ENCODE peak calls at places on chromosomes 3 and 15, in eight cellular contexts. Q is left ventricle myocardium inferior, L is prostate gland, W is uterus, J is stomach, R is SJSA1, Y is HL-60, F is foreskin keratinocyte. U is an unnamed sample.

GRCh38 chr15:37095197-37095992 is 5.0 kb downstream of the MEIS2 start:
- DNase-seq in Q (peak; percentile 38), L (no peak), W (peak; percentile 39), J (no peak), R (no peak), Y (no peak), F (peak; percentile 44), U (no peak)

GRCh38 chr3:149494022-149494758 is 19.7 kb downstream of the TM4SF4 start:
- DNase-seq in Q (no peak), L (peak; percentile 38), W (peak; percentile 60), J (peak; percentile 77), R (peak; percentile 66), Y (peak; percentile 59), F (no peak), U (peak; percentile 44)

GRCh38 chr3:195905970-195906864 is 2.1 kb downstream of the TNK2 start:
- DNase-seq in Q (no peak), L (peak; percentile 58), W (no peak), J (no peak), R (no peak), Y (no peak), F (peak; percentile 48), U (peak; percentile 84)

GRCh38 chr3:153111056-153111455 is 51.0 kb upstream of the RAP2B start:
- DNase-seq in Q (no peak), L (no peak), W (no peak), J (no peak), R (no peak), Y (no peak), F (no peak), U (no peak)

GRCh38 chr3:191869738-191870418 is 408.9 kb downstream of the PYDC2 start:
- DNase-seq in Q (no peak), L (no peak), W (no peak), J (no peak), R (no peak), Y (no peak), F (no peak), U (no peak)

GRCh38 chr3:133894334-133895207 is 1.1 kb downstream of the RAB6B start:
- DNase-seq in Q (no peak), L (no peak), W (no peak), J (no peak), R (no peak), Y (no peak), F (no peak), U (no peak)

GRCh38 chr15:56950979-56951378 is 32.5 kb downstream of the TCF12 start:
- DNase-seq in Q (no peak), L (no peak), W (no peak), J (no peak), R (no peak), Y (no peak), F (no peak), U (no peak)

GRCh38 chr3:178036745-178037144 is 499.5 kb upstream of the KCNMB2 start:
- DNase-seq in Q (no peak), L (no peak), W (no peak), J (no peak), R (no peak), Y (no peak), F (no peak), U (no peak)

GRCh38 chr3:150725548-150725947 is 21.8 kb upstream of the ERICH6 start:
- DNase-seq in Q (no peak), L (no peak), W (no peak), J (peak; percentile 60), R (no peak), Y (no peak), F (peak; percentile 72), U (peak; percentile 83)

GRCh38 chr3:150721285-150722130 is 17.8 kb upstream of the ERICH6 start:
- DNase-seq in Q (no peak), L (no peak), W (no peak), J (no peak), R (no peak), Y (peak; percentile 30), F (peak; percentile 57), U (peak; percentile 69)

GRCh38 chr3:150720444-150720843 is 16.7 kb upstream of the ERICH6 start:
- DNase-seq in Q (no peak), L (no peak), W (no peak), J (no peak), R (no peak), Y (no peak), F (no peak), U (no peak)

GRCh38 chr3:150722267-150722666 is 18.5 kb upstream of the ERICH6 start:
- DNase-seq in Q (no peak), L (no peak), W (no peak), J (no peak), R (no peak), Y (no peak), F (no peak), U (no peak)

GRCh38 chr3:150723946-150724345 is 20.2 kb upstream of the ERICH6 start:
- DNase-seq in Q (no peak), L (no peak), W (no peak), J (no peak), R (no peak), Y (no peak), F (no peak), U (no peak)
- H3K27me3 ChIP-seq in Q (no peaks in the 10 kb centered on the region), L (no peaks in the 10 kb centered on the region), W (no peaks in the 10 kb centered on the region), J (no peaks in the 10 kb centered on the region), R (no peaks in the 10 kb centered on the region), Y (no peaks in the 10 kb centered on the region), F (no peaks in the 10 kb centered on the region), U (no peaks in the 10 kb centered on the region)

GRCh38 chr15:50224606-50225005 is 40.9 kb downstream of the HDC start:
- DNase-seq in Q (no peak), L (no peak), W (no peak), J (no peak), R (no peak), Y (no peak), F (no peak), U (peak; percentile 13)
- H3K27me3 ChIP-seq in Q (peaks cover 14% of the 10 kb centered on the region), L (no peaks in the 10 kb centered on the region), W (no peaks in the 10 kb centered on the region), J (no peaks in the 10 kb centered on the region), R (no peaks in the 10 kb centered on the region), Y (no peaks in the 10 kb centered on the region), F (no peaks in the 10 kb centered on the region), U (no peaks in the 10 kb centered on the region)

GRCh38 chr3:128436214-128436613 is 30.5 kb downstream of the DNAJB8 start:
- DNase-seq in Q (no peak), L (no peak), W (no peak), J (no peak), R (no peak), Y (no peak), F (no peak), U (no peak)
- H3K27me3 ChIP-seq in Q (peaks cover 66% of the 10 kb centered on the region), L (no peaks in the 10 kb centered on the region), W (no peaks in the 10 kb centered on the region), J (peaks cover 7% of the 10 kb centered on the region), R (peaks cover 21% of the 10 kb centered on the region), Y (peaks cover 10% of the 10 kb centered on the region), F (peaks cover 62% of the 10 kb centered on the region), U (peaks cover 31% of the 10 kb centered on the region)

DNA sequence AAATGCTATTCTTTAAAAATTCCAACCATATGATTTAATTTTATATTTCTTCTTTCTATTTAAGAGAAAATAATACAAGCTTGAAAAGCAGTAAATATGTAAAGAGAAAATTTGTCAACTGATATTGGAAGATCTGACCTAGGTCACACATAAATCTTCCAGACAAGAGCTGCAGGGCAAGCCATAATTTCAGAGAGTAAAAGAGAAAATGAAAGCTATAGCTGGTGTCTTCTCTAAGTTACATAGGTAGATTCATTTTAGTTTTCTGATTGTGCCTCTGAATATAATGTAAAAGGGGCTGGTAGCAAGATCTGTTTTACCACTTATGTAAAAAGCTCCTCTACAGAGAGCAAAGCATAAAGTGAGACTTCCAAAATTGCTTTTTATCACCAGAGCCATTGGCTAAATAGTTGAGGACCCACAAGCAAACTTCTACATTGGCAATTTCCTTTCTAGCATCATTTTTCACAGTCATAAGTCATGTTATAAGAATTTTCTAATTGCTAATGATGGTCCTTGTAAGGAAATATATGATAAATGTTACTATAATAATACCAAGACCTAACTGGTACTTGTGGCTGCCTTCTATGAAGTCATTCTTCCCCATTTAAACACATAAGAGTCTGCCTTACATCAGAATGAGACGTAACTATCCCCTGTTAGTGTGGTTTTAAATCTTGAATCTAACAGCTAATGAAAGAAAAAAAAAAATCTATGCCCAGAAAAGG is 80.8 kb upstream of the SKOR1 start:
- DNase-seq in Q (no peak), L (no peak), W (no peak), J (no peak), R (no peak), Y (no peak), F (no peak), U (no peak)
- H3K27me3 ChIP-seq in Q (no peaks in the 10 kb centered on the region), L (no peaks in the 10 kb centered on the region), W (no peaks in the 10 kb centered on the region), J (no peaks in the 10 kb centered on the region), R (no peaks in the 10 kb centered on the region), Y (no peaks in the 10 kb centered on the region), F (no peaks in the 10 kb centered on the region), U (no peaks in the 10 kb centered on the region)

GRCh38 chr3:21314688-21315087 is 436.3 kb downstream of the ZNF385D start:
- DNase-seq in Q (no peak), L (no peak), W (no peak), J (no peak), R (no peak), Y (no peak), F (no peak), U (no peak)
- H3K27me3 ChIP-seq in Q (no peaks in the 10 kb centered on the region), L (no peaks in the 10 kb centered on the region), W (no peaks in the 10 kb centered on the region), J (no peaks in the 10 kb centered on the region), R (no peaks in the 10 kb centered on the region), Y (no peaks in the 10 kb centered on the region), F (no peaks in the 10 kb centered on the region), U (no peaks in the 10 kb centered on the region)

GRCh38 chr3:14886101-14886500 is 61.3 kb upstream of the NR2C2 start:
- DNase-seq in Q (no peak), L (no peak), W (no peak), J (no peak), R (no peak), Y (no peak), F (no peak), U (no peak)
- H3K27me3 ChIP-seq in Q (peaks cover 9% of the 10 kb centered on the region), L (no peaks in the 10 kb centered on the region), W (no peaks in the 10 kb centered on the region), J (no peaks in the 10 kb centered on the region), R (peaks cover 9% of the 10 kb centered on the region), Y (peaks cover 3% of the 10 kb centered on the region), F (peaks cover 35% of the 10 kb centered on the region), U (peaks cover 13% of the 10 kb centered on the region)

GRCh38 chr3:46052531-46052930 is 25.2 kb upstream of the XCR1 start:
- DNase-seq in Q (no peak), L (no peak), W (no peak), J (no peak), R (no peak), Y (no peak), F (no peak), U (no peak)
- H3K27me3 ChIP-seq in Q (peaks cover 14% of the 10 kb centered on the region), L (no peaks in the 10 kb centered on the region), W (no peaks in the 10 kb centered on the region), J (no peaks in the 10 kb centered on the region), R (peaks cover 3% of the 10 kb centered on the region), Y (no peaks in the 10 kb centered on the region), F (peaks cover 18% of the 10 kb centered on the region), U (peaks cover 4% of the 10 kb centered on the region)

GRCh38 chr15:59993041-59993750 is 10.9 kb upstream of the FOXB1 start:
- DNase-seq in Q (no peak), L (no peak), W (no peak), J (no peak), R (no peak), Y (no peak), F (no peak), U (no peak)
- H3K27me3 ChIP-seq in Q (peaks cover 100% of the 10 kb centered on the region), L (peaks cover 48% of the 10 kb centered on the region), W (peaks cover 12% of the 10 kb centered on the region), J (peaks cover 22% of the 10 kb centered on the region), R (peaks cover 57% of the 10 kb centered on the region), Y (peaks cover 58% of the 10 kb centered on the region), F (peaks cover 98% of the 10 kb centered on the region), U (peaks cover 60% of the 10 kb centered on the region)